ENCODE peak calls at places on chromosome 20, in five cellular contexts. One of them, this sample, is unnamed.

GRCh38 chr20:49186535-49187329 is 1.4 kb downstream of the STAU1 start:
- DNase-seq in foreskin fibroblast: peak
- DNase-seq in stimulated activated CD4-positive, alpha-beta T cell treated with anti-CD3 and anti-CD28 coated beads, TNF-alpha, amount 100 ng/mL, for 1 hour: peak
- DNase-seq in CD8-positive, alpha-beta memory T cell: peak
- DNase-seq in sciatic nerve: peak
- DNase-seq in this sample: peak

GRCh38 chr20:32157611-32158010 is 48.1 kb downstream of the TM9SF4 start:
- DNase-seq in foreskin fibroblast: no peak
- DNase-seq in stimulated activated CD4-positive, alpha-beta T cell treated with anti-CD3 and anti-CD28 coated beads, TNF-alpha, amount 100 ng/mL, for 1 hour: no peak
- DNase-seq in CD8-positive, alpha-beta memory T cell: no peak
- DNase-seq in sciatic nerve: no peak
- DNase-seq in this sample: no peak

GRCh38 chr20:22248052-22248667 is 336.2 kb downstream of the FOXA2 start:
- DNase-seq in sciatic nerve: no peak
- DNase-seq in stimulated activated CD4-positive, alpha-beta T cell treated with anti-CD3 and anti-CD28 coated beads, TNF-alpha, amount 100 ng/mL, for 1 hour: no peak
- DNase-seq in CD8-positive, alpha-beta memory T cell: no peak
- DNase-seq in foreskin fibroblast: no peak
- DNase-seq in this sample: no peak

GRCh38 chr20:2523919-2524434 is 12.4 kb upstream of the TMC2 start:
- DNase-seq in sciatic nerve: no peak
- DNase-seq in foreskin fibroblast: no peak
- DNase-seq in stimulated activated CD4-positive, alpha-beta T cell treated with anti-CD3 and anti-CD28 coated beads, TNF-alpha, amount 100 ng/mL, for 1 hour: no peak
- DNase-seq in CD8-positive, alpha-beta memory T cell: no peak
- DNase-seq in this sample: no peak

GRCh38 chr20:35515949-35516645 is 13.4 kb downstream of the C20orf173 start:
- DNase-seq in foreskin fibroblast: peak
- DNase-seq in sciatic nerve: no peak
- DNase-seq in CD8-positive, alpha-beta memory T cell: no peak
- DNase-seq in stimulated activated CD4-positive, alpha-beta T cell treated with anti-CD3 and anti-CD28 coated beads, TNF-alpha, amount 100 ng/mL, for 1 hour: no peak
- DNase-seq in this sample: no peak

GRCh38 chr20:51790256-51790655 is 12.1 kb downstream of the SALL4 start:
- DNase-seq in stimulated activated CD4-positive, alpha-beta T cell treated with anti-CD3 and anti-CD28 coated beads, TNF-alpha, amount 100 ng/mL, for 1 hour: no peak
- DNase-seq in CD8-positive, alpha-beta memory T cell: no peak
- DNase-seq in foreskin fibroblast: no peak
- DNase-seq in sciatic nerve: no peak
- DNase-seq in this sample: no peak

GRCh38 chr20:19765266-19765665 is 7.2 kb downstream of the RIN2 start:
- DNase-seq in sciatic nerve: no peak
- DNase-seq in foreskin fibroblast: no peak
- DNase-seq in CD8-positive, alpha-beta memory T cell: no peak
- DNase-seq in stimulated activated CD4-positive, alpha-beta T cell treated with anti-CD3 and anti-CD28 coated beads, TNF-alpha, amount 100 ng/mL, for 1 hour: no peak
- DNase-seq in this sample: no peak

GRCh38 chr20:1324598-1325172 is 4.3 kb downstream of the SDCBP2 start:
- DNase-seq in stimulated activated CD4-positive, alpha-beta T cell treated with anti-CD3 and anti-CD28 coated beads, TNF-alpha, amount 100 ng/mL, for 1 hour: no peak
- DNase-seq in sciatic nerve: peak
- DNase-seq in foreskin fibroblast: no peak
- DNase-seq in CD8-positive, alpha-beta memory T cell: peak
- DNase-seq in this sample: no peak

GRCh38 chr20:17835240-17835940 is 133.2 kb downstream of the SNX5 start:
- DNase-seq in foreskin fibroblast: peak
- DNase-seq in stimulated activated CD4-positive, alpha-beta T cell treated with anti-CD3 and anti-CD28 coated beads, TNF-alpha, amount 100 ng/mL, for 1 hour: no peak
- DNase-seq in CD8-positive, alpha-beta memory T cell: no peak
- DNase-seq in sciatic nerve: no peak
- DNase-seq in this sample: peak

GRCh38 chr20:31704225-31705119 is 18.2 kb downstream of the BCL2L1 start:
- DNase-seq in foreskin fibroblast: peak
- DNase-seq in sciatic nerve: no peak
- DNase-seq in CD8-positive, alpha-beta memory T cell: no peak
- DNase-seq in stimulated activated CD4-positive, alpha-beta T cell treated with anti-CD3 and anti-CD28 coated beads, TNF-alpha, amount 100 ng/mL, for 1 hour: no peak
- DNase-seq in this sample: no peak

GRCh38 chr20:56439784-56440291 is 27.8 kb downstream of the CASS4 start:
- DNase-seq in stimulated activated CD4-positive, alpha-beta T cell treated with anti-CD3 and anti-CD28 coated beads, TNF-alpha, amount 100 ng/mL, for 1 hour: no peak
- DNase-seq in foreskin fibroblast: peak
- DNase-seq in sciatic nerve: no peak
- DNase-seq in CD8-positive, alpha-beta memory T cell: no peak
- DNase-seq in this sample: peak

GRCh38 chr20:10971096-10971495 is 297.3 kb upstream of the JAG1 start:
- DNase-seq in sciatic nerve: no peak
- DNase-seq in foreskin fibroblast: no peak
- DNase-seq in stimulated activated CD4-positive, alpha-beta T cell treated with anti-CD3 and anti-CD28 coated beads, TNF-alpha, amount 100 ng/mL, for 1 hour: no peak
- DNase-seq in CD8-positive, alpha-beta memory T cell: no peak
- DNase-seq in this sample: no peak

GRCh38 chr20:47276251-47276650 is 80.2 kb downstream of the ZMYND8 start:
- DNase-seq in CD8-positive, alpha-beta memory T cell: no peak
- DNase-seq in foreskin fibroblast: no peak
- DNase-seq in sciatic nerve: peak
- DNase-seq in stimulated activated CD4-positive, alpha-beta T cell treated with anti-CD3 and anti-CD28 coated beads, TNF-alpha, amount 100 ng/mL, for 1 hour: no peak
- DNase-seq in this sample: no peak

GRCh38 chr20:32337937-32338661 is 20.0 kb upstream of the ASXL1 start:
- DNase-seq in foreskin fibroblast: no peak
- DNase-seq in sciatic nerve: peak
- DNase-seq in CD8-positive, alpha-beta memory T cell: no peak
- DNase-seq in stimulated activated CD4-positive, alpha-beta T cell treated with anti-CD3 and anti-CD28 coated beads, TNF-alpha, amount 100 ng/mL, for 1 hour: no peak
- DNase-seq in this sample: no peak